ENCODE peak calls at places on chromosomes 6 and 20, in ten cellular contexts. M is esophagus squamous epithelium, A is breast epithelium, Y is ovary, I is spleen, G is sigmoid colon, U is NB4, C is upper lobe of left lung, R is IMR-90, N is GM12878. L is an unnamed sample.
A peak's percentile ranks its signal among the peaks of the same experiment; 100 is the strongest.

GRCh38 chr6:110462884-110463481 is 13.4 kb downstream of the SLC22A16 start:
- DNase-seq in M (no peak), A (no peak), Y (no peak), I (no peak), G (no peak), U (no peak), C (no peak), R (no peak), N (no peak), L (no peak)

GRCh38 chr6:41824571-41825569 is 37.4 kb downstream of the TOMM6 start:
- DNase-seq in M (no peak), A (no peak), Y (no peak), I (no peak), G (no peak), U (no peak), C (peak; percentile 37), R (peak; percentile 76), N (no peak), L (no peak)

GRCh38 chr6:118163609-118164008 is 256.5 kb downstream of the SLC35F1 start:
- DNase-seq in M (no peak), A (no peak), Y (no peak), I (no peak), G (no peak), U (no peak), C (no peak), R (no peak), N (no peak), L (no peak)

GRCh38 chr20:44656447-44656846 is 4.9 kb upstream of the ADA start:
- DNase-seq in M (no peak), A (no peak), Y (no peak), I (no peak), G (no peak), U (no peak), C (no peak), R (no peak), N (no peak), L (no peak)

GRCh38 chr6:21079468-21080048 is 514.0 kb upstream of the SOX4 start:
- DNase-seq in M (no peak), A (no peak), Y (no peak), I (no peak), G (no peak), U (no peak), C (no peak), R (peak; percentile 20), N (no peak), L (no peak)

GRCh38 chr6:10759312-10759839 is 11.8 kb downstream of the TMEM14B start:
- DNase-seq in M (no peak), A (no peak), Y (no peak), I (no peak), G (no peak), U (peak; percentile 63), C (no peak), R (peak; percentile 96), N (no peak), L (peak; percentile 31)

GRCh38 chr20:54668271-54669053 is 193.1 kb downstream of the DOK5 start:
- DNase-seq in M (no peak), A (no peak), Y (no peak), I (no peak), G (no peak), U (peak; percentile 37), C (no peak), R (peak; percentile 5), N (no peak), L (no peak)

GRCh38 chr6:13711384-13711725 is 280 bp downstream of the RANBP9 start:
- DNase-seq in M (no peak), A (no peak), Y (no peak), I (peak; percentile 96), G (no peak), U (peak; percentile 90), C (peak; percentile 61), R (no peak), N (no peak), L (no peak)

GRCh38 chr6:113647158-113647889 is 209.8 kb upstream of the MARCKS start:
- DNase-seq in M (no peak), A (no peak), Y (no peak), I (no peak), G (no peak), U (no peak), C (no peak), R (no peak), N (no peak), L (no peak)

GRCh38 chr6:134795696-134796095 is 154.2 kb downstream of the ALDH8A1 start:
- DNase-seq in M (no peak), A (no peak), Y (no peak), I (no peak), G (no peak), U (no peak), C (no peak), R (no peak), N (no peak), L (no peak)

GRCh38 chr20:58374906-58375760 is 13.9 kb upstream of the VAPB start:
- DNase-seq in M (no peak), A (no peak), Y (no peak), I (no peak), G (no peak), U (no peak), C (no peak), R (peak; percentile 68), N (no peak), L (no peak)

GRCh38 chr20:2118783-2119182 is 17.2 kb downstream of the STK35 start:
- DNase-seq in M (no peak), A (no peak), Y (no peak), I (no peak), G (no peak), U (peak; percentile 66), C (no peak), R (no peak), N (peak; percentile 20), L (no peak)

GRCh38 chr6:155340464-155341129 is 26.3 kb upstream of the TFB1M start:
- DNase-seq in M (no peak), A (no peak), Y (no peak), I (no peak), G (no peak), U (peak; percentile 71), C (no peak), R (peak; percentile 61), N (no peak), L (no peak)

GRCh38 chr20:57432874-57433491 is 41.8 kb downstream of the RBM38 start:
- DNase-seq in M (peak; percentile 30), A (no peak), Y (peak; percentile 44), I (peak; percentile 95), G (peak; percentile 85), U (peak; percentile 98), C (peak; percentile 91), R (no peak), N (peak; percentile 76), L (no peak)

GRCh38 chr20:8780926-8781325 is 288.0 kb upstream of the PLCB4 start:
- DNase-seq in M (no peak), A (no peak), Y (no peak), I (no peak), G (no peak), U (no peak), C (no peak), R (no peak), N (no peak), L (no peak)

GRCh38 chr6:72646604-72647485 is 25.0 kb downstream of the KCNQ5 start:
- DNase-seq in M (no peak), A (no peak), Y (no peak), I (no peak), G (no peak), U (no peak), C (no peak), R (peak; percentile 15), N (no peak), L (no peak)
- H3K4me3 ChIP-seq in M (no peak overlapping the region), A (no peak overlapping the region), Y (no peak overlapping the region), I (no peak overlapping the region), G (no peak overlapping the region), U (no peak overlapping the region), C (no peak overlapping the region), R (no peak overlapping the region), N (no peak overlapping the region), L (no peak overlapping the region)

DNA sequence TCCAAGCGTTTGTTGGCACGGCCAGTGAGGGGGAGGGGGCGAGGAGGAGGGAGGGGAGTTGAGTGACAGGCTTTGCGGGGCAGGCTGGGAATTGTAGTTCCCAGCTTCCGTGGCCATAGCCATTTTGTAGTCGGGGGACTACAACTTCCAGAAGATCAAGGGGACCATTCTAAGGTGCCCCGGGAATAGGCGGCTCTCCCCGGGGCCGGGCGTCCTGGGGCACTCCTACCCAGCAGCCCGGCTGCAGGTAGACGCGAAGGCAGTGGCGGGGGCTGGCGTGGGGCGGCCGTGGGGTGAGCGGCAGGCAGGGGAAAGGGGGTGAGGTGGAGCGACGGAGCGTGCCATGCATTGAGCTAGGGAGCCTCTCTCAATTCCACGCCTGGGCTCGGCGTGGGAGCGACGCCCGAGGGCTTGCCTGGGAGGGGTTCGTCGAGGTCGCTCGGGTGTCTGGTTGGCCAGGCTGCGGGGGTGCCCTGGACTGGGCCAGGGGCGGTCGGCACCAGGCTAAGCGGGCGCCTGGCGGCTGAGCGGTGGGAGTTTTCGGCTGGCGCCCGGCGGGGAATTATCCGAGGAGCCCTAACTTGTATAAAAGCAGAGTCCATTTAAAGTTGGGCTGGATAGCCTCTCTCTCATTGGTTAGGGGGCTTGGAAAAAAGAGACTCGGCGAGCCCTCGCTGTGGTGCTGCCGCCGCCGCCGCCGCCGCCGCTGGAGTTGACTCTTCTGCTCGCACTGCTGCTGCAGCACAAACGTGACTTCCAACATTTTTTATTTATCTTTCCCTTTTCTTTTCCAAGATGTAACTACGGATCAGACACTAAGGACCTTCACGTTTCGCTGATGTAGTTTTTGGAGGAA is at the start of gene JARID2:
- DNase-seq in M (peak; percentile 90), A (peak; percentile 99), Y (peak; percentile 99), I (peak; percentile 99), G (peak; percentile 99), U (peak; percentile 99), C (peak; percentile 99), R (peak; percentile 98), N (peak; percentile 91), L (peak; percentile 100)
- TF ChIP-seq CTCF in M (peak; percentile 4), A (no peak), Y (no peak), I (peak; percentile 13), G (no peak), U (no peak), C (no peak), R (no peak), N (no peak), L (no peak)

DNA sequence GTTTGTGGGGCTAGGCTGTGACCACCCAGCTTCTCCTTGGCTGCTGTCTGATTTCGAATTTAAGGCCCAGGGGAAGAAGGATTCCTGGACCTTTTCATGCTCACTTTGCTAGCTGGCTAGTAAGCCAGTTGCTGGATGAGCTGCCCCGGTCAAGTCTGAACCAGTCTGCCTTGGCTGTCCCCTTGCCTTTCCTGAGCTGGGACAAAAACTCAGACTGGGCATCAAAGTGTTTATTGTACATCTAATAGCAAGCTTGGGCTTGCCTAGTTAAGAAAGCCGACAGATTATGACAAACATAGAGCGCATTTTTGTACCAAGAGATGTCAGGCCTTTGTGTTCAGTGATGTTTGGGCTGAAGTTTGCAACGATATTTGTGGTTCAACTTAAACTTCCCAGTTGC is 750 bp upstream of the PAK5 start:
- DNase-seq in M (no peak), A (no peak), Y (no peak), I (no peak), G (no peak), U (no peak), C (no peak), R (no peak), N (no peak), L (no peak)
- TF ChIP-seq POLR2A in M (no peak), A (no peak), Y (no peak), I (no peak), G (no peak), U (no peak), C (no peak), R (no peak), N (no peak), L (no peak)

DNA sequence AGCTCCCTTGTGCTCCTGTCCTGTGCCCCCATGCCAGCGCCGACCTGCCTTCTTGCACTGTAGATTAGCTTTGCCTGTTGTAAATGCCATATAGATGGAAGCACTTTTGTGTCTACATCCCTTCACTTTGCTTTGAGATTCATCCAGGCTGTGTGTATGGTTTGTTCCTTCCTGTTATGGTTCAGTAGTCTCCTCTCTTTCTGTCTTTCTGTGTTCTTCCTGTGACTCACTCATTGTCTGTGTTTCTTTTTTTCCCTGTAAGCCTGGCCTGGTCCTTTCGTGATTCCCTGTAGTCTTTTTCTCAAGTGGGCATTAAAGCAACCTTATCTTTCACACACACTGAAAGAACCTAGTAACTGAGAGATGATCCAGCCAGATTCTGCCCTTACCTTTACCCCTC is 66.6 kb downstream of the JARID2 start:
- DNase-seq in M (no peak), A (no peak), Y (no peak), I (no peak), G (no peak), U (no peak), C (no peak), R (peak; percentile 62), N (no peak), L (no peak)
- H3K4me3 ChIP-seq in M (no peak overlapping the region), A (no peak overlapping the region), Y (no peak overlapping the region), I (no peak overlapping the region), G (no peak overlapping the region), U (no peak overlapping the region), C (no peak overlapping the region), R (no peak overlapping the region), N (peak overlapping the region; percentile 44), L (no peak overlapping the region)

L was measured in lower leg skin.